ENCODE peak calls at places on chromosomes 12 and 14, in seven cellular contexts. M is MM.1S, Z is HCT116, U is GM23248, J is PC-3, O is neural progenitor cell, C is GM23338. T is an unnamed sample.

GRCh38 chr14:101183376-101184103 is 280.0 kb upstream of the RTL1 start:
- DNase-seq in M (no peak), Z (no peak), U (no peak), J (no peak), O (peak; percentile 86), C (peak; percentile 87), T (peak; percentile 83)

GRCh38 chr12:89789862-89790261 is 81.2 kb upstream of the ATP2B1 start:
- DNase-seq in M (no peak), Z (no peak), U (peak; percentile 27), J (no peak), O (no peak), C (no peak), T (no peak)

GRCh38 chr12:100043657-100044056 is 58.9 kb upstream of the ANKS1B start:
- DNase-seq in M (no peak), Z (no peak), U (peak; percentile 26), J (peak; percentile 11), O (no peak), C (no peak), T (no peak)

GRCh38 chr12:108609535-108610335 is 11.9 kb upstream of the TMEM119 start:
- DNase-seq in M (no peak), Z (no peak), U (peak; percentile 93), J (no peak), O (no peak), C (no peak), T (peak; percentile 80)

GRCh38 chr12:115879354-115879753 is 398.1 kb downstream of the MED13L start:
- DNase-seq in M (no peak), Z (no peak), U (no peak), J (no peak), O (no peak), C (no peak), T (no peak)

GRCh38 chr12:4975574-4975973 is 65.9 kb downstream of the KCNA1 start:
- DNase-seq in M (no peak), Z (no peak), U (no peak), J (no peak), O (peak; percentile 50), C (peak; percentile 46), T (no peak)

GRCh38 chr12:101779626-101780025 is 40.4 kb upstream of the SYCP3 start:
- DNase-seq in M (no peak), Z (no peak), U (no peak), J (no peak), O (no peak), C (no peak), T (no peak)

GRCh38 chr14:96698846-96699543 is 98.2 kb upstream of the VRK1 start:
- DNase-seq in M (no peak), Z (no peak), U (no peak), J (no peak), O (no peak), C (no peak), T (no peak)

GRCh38 chr12:65769880-65770279 is 54.4 kb upstream of the HMGA2 start:
- DNase-seq in M (no peak), Z (no peak), U (no peak), J (no peak), O (no peak), C (no peak), T (no peak)

GRCh38 chr12:115000038-115000437 is 316.1 kb upstream of the TBX3 start:
- DNase-seq in M (peak; percentile 33), Z (peak; percentile 54), U (peak; percentile 39), J (peak; percentile 100), O (no peak), C (no peak), T (peak; percentile 61)

GRCh38 chr14:95026851-95027463 is 130.4 kb downstream of the DICER1 start:
- DNase-seq in M (no peak), Z (no peak), U (no peak), J (no peak), O (no peak), C (no peak), T (no peak)

GRCh38 chr14:70885343-70886014 is 21.8 kb upstream of the PCNX1 start:
- DNase-seq in M (no peak), Z (no peak), U (no peak), J (no peak), O (no peak), C (no peak), T (no peak)

GRCh38 chr12:69052613-69053408 is 119.8 kb upstream of the CPM start:
- DNase-seq in M (peak; percentile 9), Z (peak; percentile 24), U (peak; percentile 94), J (peak; percentile 91), O (no peak), C (peak; percentile 66), T (peak; percentile 52)

GRCh38 chr14:101628471-101628966 is 67.2 kb downstream of the DIO3 start:
- DNase-seq in M (peak; percentile 49), Z (peak; percentile 31), U (peak; percentile 84), J (peak; percentile 82), O (peak; percentile 87), C (peak; percentile 79), T (peak; percentile 87)

GRCh38 chr14:103395245-103395644 is 10.0 kb downstream of the MARK3 start:
- DNase-seq in M (no peak), Z (no peak), U (peak; percentile 65), J (peak; percentile 58), O (no peak), C (no peak), T (no peak)

GRCh38 chr14:57751400-57751799 is 114.5 kb downstream of the SLC35F4 start:
- DNase-seq in M (no peak), Z (no peak), U (no peak), J (no peak), O (no peak), C (no peak), T (no peak)

GRCh38 chr12:122203301-122203967 is at the start of gene B3GNT4:
- DNase-seq in M (peak; percentile 32), Z (peak; percentile 32), U (peak; percentile 76), J (peak; percentile 72), O (peak; percentile 79), C (peak; percentile 85), T (peak; percentile 80)

GRCh38 chr14:77059276-77059934 is 30.9 kb upstream of the IRF2BPL start:
- DNase-seq in M (no peak), Z (peak; percentile 67), U (peak; percentile 97), J (peak; percentile 95), O (peak; percentile 34), C (peak; percentile 82), T (peak; percentile 60)

GRCh38 chr12:65280306-65280705 is 1.8 kb downstream of the MSRB3 start:
- DNase-seq in M (no peak), Z (no peak), U (peak; percentile 43), J (no peak), O (no peak), C (no peak), T (no peak)

GRCh38 chr14:46378248-46378647 is 273.3 kb downstream of the RPL10L start:
- DNase-seq in M (no peak), Z (no peak), U (no peak), J (peak; percentile 40), O (no peak), C (no peak), T (no peak)

GRCh38 chr12:82009524-82009923 is 250.4 kb upstream of the PPFIA2 start:
- DNase-seq in M (no peak), Z (no peak), U (no peak), J (no peak), O (no peak), C (no peak), T (no peak)

GRCh38 chr12:29437575-29437974 is 56.6 kb upstream of the ERGIC2 start:
- DNase-seq in M (no peak), Z (no peak), U (no peak), J (no peak), O (no peak), C (no peak), T (no peak)

GRCh38 chr12:109092484-109093021 is 719 bp downstream of the ALKBH2 start:
- DNase-seq in M (no peak), Z (no peak), U (no peak), J (no peak), O (no peak), C (no peak), T (no peak)

GRCh38 chr14:47846008-47846407 is 170.6 kb upstream of the MDGA2 start:
- DNase-seq in M (no peak), Z (no peak), U (no peak), J (no peak), O (peak; percentile 5), C (peak; percentile 14), T (no peak)

DNA sequence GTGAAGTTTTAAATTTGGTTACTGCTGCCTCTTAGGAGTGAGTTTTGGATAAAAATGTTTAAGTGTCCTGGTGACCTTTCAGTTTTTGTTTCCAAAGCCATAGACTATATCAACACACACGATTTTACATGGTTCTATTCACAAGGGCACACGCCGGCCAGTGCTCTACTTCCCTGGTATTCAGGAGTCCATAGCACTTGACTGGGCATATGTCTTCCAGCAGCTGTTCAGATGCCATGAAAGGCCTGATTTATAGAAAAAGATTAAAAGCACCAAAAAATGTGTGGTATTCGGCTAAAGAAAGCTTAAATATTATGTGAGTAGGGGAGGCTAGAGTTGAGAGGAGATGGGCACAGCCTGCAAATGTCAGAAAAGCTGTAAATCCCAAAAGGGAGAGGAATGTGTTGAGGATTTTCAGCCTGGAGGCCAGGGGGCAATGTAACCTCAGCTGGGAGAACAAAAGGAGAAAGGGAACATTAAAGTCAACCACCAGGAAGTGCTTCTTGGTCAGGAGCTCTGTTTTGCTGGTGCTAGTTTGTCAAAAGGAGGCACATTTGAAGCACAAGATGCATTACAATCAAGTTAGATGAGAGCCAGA is 478.4 kb downstream of the RAD51B start:
- DNase-seq in M (no peak), Z (no peak), U (peak; percentile 20), J (peak; percentile 32), O (peak; percentile 39), C (peak; percentile 77), T (peak; percentile 24)
- TF ChIP-seq EZH2phosphoT487 in M (no peak), Z (no peak), U (no peak), J (no peak), O (no peak), C (no peak), T (no peak)

GRCh38 chr14:34325493-34325892 is 136.5 kb downstream of the SPTSSA start:
- DNase-seq in M (no peak), Z (no peak), U (no peak), J (peak; percentile 14), O (no peak), C (no peak), T (no peak)

GRCh38 chr14:34318014-34318413 is 144.0 kb downstream of the SPTSSA start:
- DNase-seq in M (no peak), Z (no peak), U (no peak), J (no peak), O (no peak), C (no peak), T (no peak)

GRCh38 chr14:34324363-34324795 is 137.7 kb downstream of the SPTSSA start:
- DNase-seq in M (peak; percentile 11), Z (peak; percentile 27), U (peak; percentile 53), J (peak; percentile 67), O (peak; percentile 75), C (peak; percentile 69), T (peak; percentile 67)

GRCh38 chr14:34328178-34328577 is 133.9 kb downstream of the SPTSSA start:
- DNase-seq in M (no peak), Z (no peak), U (no peak), J (no peak), O (no peak), C (no peak), T (no peak)

GRCh38 chr14:34322940-34323418 is 139.1 kb downstream of the SPTSSA start:
- DNase-seq in M (peak; percentile 32), Z (peak; percentile 46), U (peak; percentile 57), J (peak; percentile 68), O (peak; percentile 60), C (peak; percentile 73), T (peak; percentile 63)
- TF ChIP-seq EZH2 in M (no peak), Z (no peak), U (no peak), J (no peak), O (no peak), C (no peak), T (no peak)

GRCh38 chr12:124083708-124084107 is 110.7 kb downstream of the ZNF664 start:
- DNase-seq in M (no peak), Z (no peak), U (no peak), J (no peak), O (no peak), C (no peak), T (no peak)
- H3K4me1 ChIP-seq in M (no peaks in the 10 kb centered on the region), Z (no peaks in the 10 kb centered on the region), U (no peaks in the 10 kb centered on the region), J (no peaks in the 10 kb centered on the region), O (peaks cover 3% of the 10 kb centered on the region), C (peaks cover 7% of the 10 kb centered on the region), T (peaks cover 8% of the 10 kb centered on the region)

GRCh38 chr12:120761581-120761980 is 36.0 kb downstream of the ACADS start:
- DNase-seq in M (no peak), Z (no peak), U (no peak), J (no peak), O (no peak), C (no peak), T (peak; percentile 78)
- TF ChIP-seq EZH2phosphoT487 in M (no peak), Z (no peak), U (no peak), J (no peak), O (no peak), C (no peak), T (no peak)

T was measured in hepatocyte.